ENCODE peak calls at places on chromosomes 11 and 22, in four cellular contexts. W, D, E and N are unnamed samples. For H3K4me1, the result is how much of the 10 kb centered on the place peaks cover.

GRCh38 chr11:82092904-82093303 is 640.8 kb downstream of the FAM181B start:
- DNase-seq in W (no peak), D (no peak), E (no peak), N (no peak)

GRCh38 chr22:39115570-39115969 is 18.5 kb downstream of the APOBEC3H start:
- DNase-seq in W (no peak), D (no peak), E (no peak), N (no peak)

GRCh38 chr11:1573847-1574255 is 1.8 kb upstream of the DUSP8 start:
- DNase-seq in W (peak), D (peak), E (no peak), N (no peak)

GRCh38 chr11:77730789-77731188 is 89.7 kb downstream of the RSF1 start:
- DNase-seq in W (no peak), D (no peak), E (no peak), N (no peak)

GRCh38 chr22:35212996-35213395 is 44.3 kb upstream of the HMGXB4 start:
- DNase-seq in W (no peak), D (no peak), E (no peak), N (no peak)

GRCh38 chr11:36376888-36377758 is 81.0 kb downstream of the PRR5L start:
- DNase-seq in W (peak), D (peak), E (peak), N (no peak)

GRCh38 chr11:118226781-118227180 is 2.0 kb upstream of the JAML start:
- DNase-seq in W (no peak), D (no peak), E (no peak), N (no peak)

GRCh38 chr22:28989484-28989883 is 72.1 kb downstream of the C22orf31 start:
- DNase-seq in W (no peak), D (no peak), E (peak), N (no peak)

GRCh38 chr11:101487775-101488174 is 96.0 kb downstream of the TRPC6 start:
- DNase-seq in W (no peak), D (no peak), E (peak), N (no peak)

GRCh38 chr11:3021125-3021524 is 29.0 kb upstream of the NAP1L4 start:
- DNase-seq in W (peak), D (peak), E (peak), N (peak)

GRCh38 chr22:20803696-20804324 is 29.9 kb downstream of the SERPIND1 start:
- DNase-seq in W (peak), D (peak), E (peak), N (peak)

GRCh38 chr11:120210651-120211521 is at the start of gene OAF:
- DNase-seq in W (peak), D (peak), E (peak), N (peak)

GRCh38 chr22:38873469-38874411 is 1.7 kb upstream of the CBX6 start:
- DNase-seq in W (no peak), D (no peak), E (no peak), N (no peak)

GRCh38 chr11:42161886-42162285 is 702.4 kb upstream of the LRRC4C start:
- DNase-seq in W (no peak), D (no peak), E (peak), N (no peak)

GRCh38 chr11:1393038-1393710 is 3.4 kb downstream of the BRSK2 start:
- DNase-seq in W (no peak), D (no peak), E (no peak), N (no peak)

GRCh38 chr11:10490398-10491232 is 35.6 kb downstream of the AMPD3 start:
- DNase-seq in W (peak), D (peak), E (peak), N (no peak)

GRCh38 chr11:69915501-69916250 is 96.5 kb upstream of the FGF3 start:
- DNase-seq in W (peak), D (peak), E (peak), N (peak)

GRCh38 chr22:41305646-41306045 is 4.3 kb downstream of the ZC3H7B start:
- DNase-seq in W (no peak), D (no peak), E (peak), N (no peak)

GRCh38 chr11:28621648-28622215 is 513.5 kb downstream of the METTL15 start:
- DNase-seq in W (no peak), D (no peak), E (peak), N (no peak)

GRCh38 chr11:79092791-79093313 is 348.0 kb downstream of the TENM4 start:
- DNase-seq in W (no peak), D (no peak), E (peak), N (peak)

GRCh38 chr11:35845860-35846259 is 98.0 kb upstream of the LDLRAD3 start:
- DNase-seq in W (no peak), D (no peak), E (no peak), N (no peak)

GRCh38 chr22:27636716-27637503 is 164.6 kb downstream of the MN1 start:
- DNase-seq in W (no peak), D (no peak), E (no peak), N (no peak)

GRCh38 chr22:27378994-27379393 is 422.6 kb downstream of the MN1 start:
- DNase-seq in W (no peak), D (no peak), E (no peak), N (no peak)

GRCh38 chr11:121665211-121665838 is 212.6 kb upstream of the SORL1-AS1 start:
- DNase-seq in W (no peak), D (no peak), E (no peak), N (no peak)

GRCh38 chr11:118918128-118918685 is 7.5 kb downstream of the BCL9L start:
- DNase-seq in W (peak), D (peak), E (peak), N (no peak)

GRCh38 chr11:70251583-70252285 is 18.8 kb upstream of the PPFIA1 start:
- DNase-seq in W (no peak), D (no peak), E (peak), N (no peak)

GRCh38 chr11:15927196-15927865 is 429.0 kb downstream of the SOX6 start:
- DNase-seq in W (no peak), D (no peak), E (no peak), N (no peak)

GRCh38 chr11:102914238-102915043 is 39.7 kb upstream of the MMP12 start:
- DNase-seq in W (peak), D (no peak), E (peak), N (no peak)

GRCh38 chr11:108871152-108871551 is 206.3 kb downstream of the DDX10 start:
- DNase-seq in W (peak), D (no peak), E (peak), N (peak)

GRCh38 chr22:41532908-41533825 is 11.1 kb downstream of the POLR3H start:
- DNase-seq in W (peak), D (peak), E (peak), N (peak)

GRCh38 chr11:46248270-46249102 is 29.0 kb upstream of the CREB3L1 start:
- DNase-seq in W (peak), D (no peak), E (peak), N (no peak)

GRCh38 chr22:24875862-24876506 is 70.0 kb downstream of the SGSM1 start:
- DNase-seq in W (peak), D (no peak), E (peak), N (peak)

GRCh38 chr22:20219667-20220628 is 48.2 kb downstream of the RTN4R start:
- DNase-seq in W (no peak), D (no peak), E (no peak), N (peak)

GRCh38 chr11:102469196-102469821 is 16.7 kb upstream of the TMEM123 start:
- DNase-seq in W (no peak), D (no peak), E (peak), N (no peak)

GRCh38 chr11:45264839-45265515 is 21.2 kb downstream of the SYT13 start:
- DNase-seq in W (no peak), D (no peak), E (peak), N (no peak)

GRCh38 chr22:37338539-37339246 is 56.4 kb downstream of the CYTH4 start:
- DNase-seq in W (no peak), D (no peak), E (no peak), N (no peak)

GRCh38 chr11:33222052-33222451 is 35.1 kb upstream of the HIPK3 start:
- DNase-seq in W (no peak), D (no peak), E (no peak), N (no peak)

GRCh38 chr11:80163011-80163410 is 722.2 kb upstream of the TENM4 start:
- DNase-seq in W (no peak), D (no peak), E (peak), N (no peak)

GRCh38 chr11:17861036-17861755 is 126.6 kb downstream of the KCNC1 start:
- DNase-seq in W (no peak), D (no peak), E (peak), N (no peak)

GRCh38 chr11:93741094-93741881 is at the start of the genes C11orf54 and TAF1D:
- DNase-seq in W (peak), D (peak), E (peak), N (peak)

GRCh38 chr11:93741882-93742226 is 382 bp downstream of the C11orf54 start:
- DNase-seq in W (no peak), D (no peak), E (peak), N (no peak)

GRCh38 chr11:93740031-93740801 is 1.1 kb downstream of the TAF1D start:
- DNase-seq in W (no peak), D (no peak), E (peak), N (peak)

GRCh38 chr11:93738647-93739081 is 2.6 kb downstream of the TAF1D start:
- DNase-seq in W (no peak), D (no peak), E (peak), N (peak)

GRCh38 chr11:93740802-93741093 is 547 bp downstream of the TAF1D start:
- DNase-seq in W (no peak), D (peak), E (peak), N (peak)
- TF ChIP-seq CTCF in W (no peak), D (no peak), E (no peak), N (peak)

GRCh38 chr11:128343134-128343514 is 244.2 kb downstream of the ETS1 start:
- DNase-seq in W (no peak), D (no peak), E (no peak), N (no peak)

GRCh38 chr11:128339721-128340271 is 247.6 kb downstream of the ETS1 start:
- DNase-seq in W (no peak), D (no peak), E (no peak), N (no peak)

GRCh38 chr11:128341767-128342318 is 245.5 kb downstream of the ETS1 start:
- DNase-seq in W (no peak), D (no peak), E (no peak), N (no peak)

GRCh38 chr11:128342511-128343133 is 244.7 kb downstream of the ETS1 start:
- DNase-seq in W (no peak), D (peak), E (peak), N (peak)

DNA sequence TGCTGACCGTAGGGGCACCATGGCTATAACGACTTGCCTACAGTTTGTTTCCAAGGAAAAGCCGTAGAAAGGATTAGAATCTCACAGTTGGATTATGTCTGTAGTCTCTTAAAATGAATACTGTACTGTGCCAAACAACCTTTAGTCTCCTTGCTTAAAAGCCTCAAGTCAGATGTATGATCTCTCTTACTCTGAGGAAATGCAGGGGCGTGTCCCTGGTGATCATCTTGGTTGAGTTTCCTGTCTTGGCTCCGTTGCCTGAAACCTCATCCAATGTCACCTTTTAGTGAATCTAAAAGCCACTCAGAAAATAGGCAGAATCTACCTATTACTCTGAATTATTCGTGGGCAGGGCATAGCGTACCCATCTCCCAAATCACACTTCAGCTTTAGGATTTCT is 246.1 kb downstream of the ETS1 start:
- DNase-seq in W (no peak), D (no peak), E (no peak), N (no peak)
- H3K4me1 ChIP-seq in W (under half), D (under half), E (under half), N (under half)

GRCh38 chr22:17199131-17199731 is 20.0 kb downstream of the ADA2 start:
- DNase-seq in W (peak), D (no peak), E (peak), N (no peak)

GRCh38 chr22:17205432-17205831 is 13.8 kb downstream of the ADA2 start:
- DNase-seq in W (no peak), D (no peak), E (no peak), N (peak)

GRCh38 chr22:17198188-17199130 is 20.8 kb downstream of the ADA2 start:
- DNase-seq in W (peak), D (no peak), E (peak), N (no peak)

GRCh38 chr22:17201285-17201945 is 17.8 kb downstream of the ADA2 start:
- DNase-seq in W (no peak), D (no peak), E (peak), N (no peak)
- TF ChIP-seq CTCF in W (peak), D (no peak), E (peak), N (peak)

DNA sequence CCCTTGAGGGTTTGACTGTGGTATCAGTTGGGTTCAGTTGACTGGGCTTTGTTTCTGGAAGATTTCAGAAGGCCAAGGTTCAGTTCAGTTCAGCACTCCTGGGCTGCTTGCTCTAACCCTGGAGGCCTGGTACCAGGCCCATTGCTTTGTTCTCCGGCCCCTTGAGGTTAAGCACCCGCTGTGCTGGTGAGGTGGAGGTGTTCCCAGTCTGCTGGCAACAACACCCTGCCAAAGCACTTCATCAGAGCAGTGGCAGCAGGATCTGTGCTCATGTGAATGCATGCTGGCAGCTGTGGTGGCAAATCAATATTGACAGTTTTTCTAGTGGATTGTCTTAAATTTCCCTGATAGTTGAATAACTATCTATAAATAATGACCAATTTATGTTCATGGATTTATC is 3.8 kb upstream of the SCGB1D1 start:
- DNase-seq in W (no peak), D (no peak), E (no peak), N (no peak)
- H3K4me1 ChIP-seq in W (under half), D (under half), E (under half), N (under half)

GRCh38 chr11:85941380-85941973 is 86.3 kb downstream of the CCDC83 start:
- DNase-seq in W (peak), D (no peak), E (peak), N (peak)
- TF ChIP-seq CTCF in W (peak), D (no peak), E (peak), N (peak)

GRCh38 chr11:7576671-7577225 is 62.9 kb downstream of the PPFIBP2 start:
- DNase-seq in W (no peak), D (peak), E (peak), N (no peak)
- H3K4me1 ChIP-seq in W (under half), D (half or more), E (half or more), N (under half)

GRCh38 chr11:59261150-59261549 is 48.4 kb upstream of the MPEG1 start:
- DNase-seq in W (no peak), D (no peak), E (no peak), N (no peak)

GRCh38 chr11:59265735-59266134 is 53.0 kb upstream of the MPEG1 start:
- DNase-seq in W (no peak), D (no peak), E (no peak), N (no peak)

GRCh38 chr11:59264736-59265135 is 52.0 kb upstream of the MPEG1 start:
- DNase-seq in W (no peak), D (no peak), E (no peak), N (no peak)

GRCh38 chr11:59262419-59262818 is 49.7 kb upstream of the MPEG1 start:
- DNase-seq in W (no peak), D (no peak), E (no peak), N (no peak)

DNA sequence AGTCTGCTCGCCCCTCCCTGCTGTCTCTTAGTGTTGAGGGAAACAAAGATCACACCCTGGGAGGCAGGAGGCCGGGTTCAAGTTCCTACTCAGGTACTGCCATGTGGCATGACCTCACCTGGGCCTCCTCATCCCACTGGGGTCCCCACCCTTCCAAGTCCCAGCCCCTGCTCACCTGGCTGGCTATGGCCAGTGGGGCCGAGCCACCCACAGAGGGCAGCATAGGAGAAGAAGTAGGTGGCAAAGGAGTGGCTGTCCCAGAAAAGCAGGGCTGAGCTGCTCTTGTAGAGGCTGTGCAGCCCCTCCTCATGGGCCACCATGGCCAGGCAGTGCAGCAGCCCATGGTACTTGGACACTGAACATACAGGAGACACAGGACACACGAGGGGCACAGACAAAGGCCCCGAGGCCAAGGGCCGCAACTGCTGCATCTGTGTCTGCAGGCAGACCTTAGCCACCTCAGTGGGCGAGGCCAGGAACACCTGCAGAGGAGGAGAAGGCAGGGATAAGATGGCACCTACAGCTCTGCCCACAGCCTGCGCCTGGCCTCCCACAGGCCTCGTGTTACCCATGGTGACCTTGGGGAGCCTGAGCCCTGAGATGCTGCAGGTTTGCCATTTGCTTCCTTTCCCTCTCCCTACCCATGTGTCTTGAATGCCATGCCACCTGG is 50.6 kb upstream of the MPEG1 start:
- DNase-seq in W (peak), D (peak), E (no peak), N (peak)
- TF ChIP-seq CTCF in W (peak), D (peak), E (no peak), N (peak)

DNA sequence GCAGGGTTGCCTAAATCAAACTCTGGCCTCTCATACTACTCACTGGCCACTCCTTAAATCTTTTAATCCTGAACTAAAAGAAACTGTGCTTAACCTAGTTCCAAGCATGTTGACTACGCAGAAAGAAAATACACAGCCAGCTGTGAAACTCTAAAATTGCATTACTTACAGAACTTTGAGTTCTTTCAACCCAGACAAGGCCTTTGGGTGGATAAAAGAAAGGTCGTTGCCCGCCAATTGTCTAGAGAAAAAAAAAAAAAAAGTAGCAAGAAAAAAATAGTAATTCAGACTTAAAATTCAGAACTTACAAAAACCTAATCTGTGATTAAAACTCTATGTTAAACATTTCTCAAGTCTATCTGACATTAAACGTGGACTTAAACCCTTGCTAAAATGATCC is 29.3 kb upstream of the CCDC34 start:
- DNase-seq in W (no peak), D (no peak), E (no peak), N (no peak)
- H3K4me1 ChIP-seq in W (under half), D (under half), E (under half), N (under half)